ENCODE peak calls at places on chromosomes 1 and 21, in four cellular contexts. One of them, this sample, is unnamed.
A peak's percentile ranks its signal among the peaks of the same experiment; 100 is the strongest.

GRCh38 chr1:162166934-162167615 is 97.6 kb downstream of the NOS1AP start:
- DNase-seq in HCT116: no peak
- DNase-seq in lower lobe of right lung: no peak
- DNase-seq in AG04450: no peak
- DNase-seq in this sample: no peak

GRCh38 chr1:9732123-9732971 is 80.8 kb downstream of the PIK3CD start:
- DNase-seq in HCT116: no peak
- DNase-seq in lower lobe of right lung: no peak
- DNase-seq in AG04450: no peak
- DNase-seq in this sample: no peak

GRCh38 chr1:177448652-177449351 is 278.0 kb downstream of the BRINP2 start:
- DNase-seq in HCT116: no peak
- DNase-seq in lower lobe of right lung: no peak
- DNase-seq in AG04450: no peak
- DNase-seq in this sample: peak; percentile 45

GRCh38 chr1:33792651-33793050 is 71.2 kb upstream of the HMGB4 start:
- DNase-seq in HCT116: no peak
- DNase-seq in lower lobe of right lung: no peak
- DNase-seq in AG04450: no peak
- DNase-seq in this sample: no peak

GRCh38 chr21:32206631-32207030 is 72.2 kb downstream of the MIS18A start:
- DNase-seq in HCT116: no peak
- DNase-seq in lower lobe of right lung: no peak
- DNase-seq in AG04450: no peak
- DNase-seq in this sample: no peak

GRCh38 chr21:39388811-39389155 is 39.9 kb upstream of the HMGN1 start:
- DNase-seq in HCT116: no peak
- DNase-seq in lower lobe of right lung: no peak
- DNase-seq in AG04450: no peak
- DNase-seq in this sample: no peak

GRCh38 chr1:19960621-19961020 is 18.8 kb downstream of the PLA2G2A start:
- DNase-seq in HCT116: no peak
- DNase-seq in lower lobe of right lung: no peak
- DNase-seq in AG04450: no peak
- DNase-seq in this sample: no peak

GRCh38 chr1:103109291-103109920 is 1.1 kb upstream of the COL11A1 start:
- DNase-seq in HCT116: no peak
- DNase-seq in lower lobe of right lung: no peak
- DNase-seq in AG04450: no peak
- DNase-seq in this sample: no peak

GRCh38 chr1:109490029-109490933 is 3.6 kb upstream of the CYB561D1 start:
- DNase-seq in HCT116: peak; percentile 31
- DNase-seq in lower lobe of right lung: no peak
- DNase-seq in AG04450: no peak
- DNase-seq in this sample: no peak

GRCh38 chr1:8985915-8986813 is 40.1 kb downstream of the SLC2A7 start:
- DNase-seq in HCT116: peak; percentile 75
- DNase-seq in lower lobe of right lung: peak; percentile 73
- DNase-seq in AG04450: peak; percentile 81
- DNase-seq in this sample: peak; percentile 75

GRCh38 chr1:1399870-1400575 is 888 bp upstream of the CCNL2 start:
- DNase-seq in HCT116: no peak
- DNase-seq in lower lobe of right lung: no peak
- DNase-seq in AG04450: no peak
- DNase-seq in this sample: no peak

GRCh38 chr21:29164330-29164942 is 34.0 kb downstream of the MAP3K7CL start:
- DNase-seq in HCT116: peak; percentile 69
- DNase-seq in lower lobe of right lung: no peak
- DNase-seq in AG04450: no peak
- DNase-seq in this sample: no peak

GRCh38 chr1:44485933-44486475 is 80.9 kb downstream of the RNF220 start:
- DNase-seq in HCT116: no peak
- DNase-seq in lower lobe of right lung: no peak
- DNase-seq in AG04450: no peak
- DNase-seq in this sample: no peak
- H3K4me3 ChIP-seq in HCT116: no peak overlapping the region
- H3K4me3 ChIP-seq in lower lobe of right lung: no peak overlapping the region
- H3K4me3 ChIP-seq in AG04450: no peak overlapping the region
- H3K4me3 ChIP-seq in this sample: no peak overlapping the region

GRCh38 chr1:12095822-12096263 is 32.7 kb downstream of the TNFRSF8 start:
- DNase-seq in HCT116: no peak
- DNase-seq in lower lobe of right lung: no peak
- DNase-seq in AG04450: no peak
- DNase-seq in this sample: no peak
- H3K4me3 ChIP-seq in HCT116: no peak overlapping the region
- H3K4me3 ChIP-seq in lower lobe of right lung: no peak overlapping the region
- H3K4me3 ChIP-seq in AG04450: no peak overlapping the region
- H3K4me3 ChIP-seq in this sample: no peak overlapping the region

GRCh38 chr1:153356392-153357075 is 1.1 kb upstream of the S100A9 start:
- DNase-seq in HCT116: no peak
- DNase-seq in lower lobe of right lung: no peak
- DNase-seq in AG04450: no peak
- DNase-seq in this sample: no peak

GRCh38 chr1:153359241-153359640 is 1.6 kb downstream of the S100A9 start:
- DNase-seq in HCT116: no peak
- DNase-seq in lower lobe of right lung: no peak
- DNase-seq in AG04450: no peak
- DNase-seq in this sample: no peak

GRCh38 chr1:153358691-153358975 is 979 bp downstream of the S100A9 start:
- DNase-seq in HCT116: no peak
- DNase-seq in lower lobe of right lung: no peak
- DNase-seq in AG04450: no peak
- DNase-seq in this sample: no peak

GRCh38 chr1:153357076-153357852 is 390 bp upstream of the S100A9 start:
- DNase-seq in HCT116: no peak
- DNase-seq in lower lobe of right lung: peak; percentile 94
- DNase-seq in AG04450: no peak
- DNase-seq in this sample: no peak

GRCh38 chr1:153357853-153358690 is at the start of gene S100A9:
- DNase-seq in HCT116: no peak
- DNase-seq in lower lobe of right lung: no peak
- DNase-seq in AG04450: no peak
- DNase-seq in this sample: no peak
- H3K4me3 ChIP-seq in HCT116: no peak within 1 kb of the TSS
- H3K4me3 ChIP-seq in lower lobe of right lung: peak within 1 kb of the TSS; percentile 44
- H3K4me3 ChIP-seq in AG04450: no peak within 1 kb of the TSS
- H3K4me3 ChIP-seq in this sample: no peak within 1 kb of the TSS

GRCh38 chr1:25814688-25815087 is 5.1 kb upstream of the MTFR1L start:
- DNase-seq in HCT116: no peak
- DNase-seq in lower lobe of right lung: no peak
- DNase-seq in AG04450: no peak
- DNase-seq in this sample: no peak
- H3K4me3 ChIP-seq in HCT116: no peak overlapping the region
- H3K4me3 ChIP-seq in lower lobe of right lung: no peak overlapping the region
- H3K4me3 ChIP-seq in AG04450: no peak overlapping the region
- H3K4me3 ChIP-seq in this sample: no peak overlapping the region

GRCh38 chr1:155982106-155982505 is 3.8 kb upstream of the ARHGEF2 start:
- DNase-seq in HCT116: no peak
- DNase-seq in lower lobe of right lung: no peak
- DNase-seq in AG04450: no peak
- DNase-seq in this sample: no peak
- H3K4me3 ChIP-seq in HCT116: no peak overlapping the region
- H3K4me3 ChIP-seq in lower lobe of right lung: peak overlapping the region; percentile 94
- H3K4me3 ChIP-seq in AG04450: peak overlapping the region; percentile 85
- H3K4me3 ChIP-seq in this sample: peak overlapping the region; percentile 69

GRCh38 chr1:3453891-3454810 is at the start of gene ARHGEF16:
- DNase-seq in HCT116: peak; percentile 66
- DNase-seq in lower lobe of right lung: peak; percentile 92
- DNase-seq in AG04450: no peak
- DNase-seq in this sample: no peak
- H3K4me3 ChIP-seq in HCT116: peak within 1 kb of the TSS; percentile 84
- H3K4me3 ChIP-seq in lower lobe of right lung: peak within 1 kb of the TSS; percentile 68
- H3K4me3 ChIP-seq in AG04450: no peak within 1 kb of the TSS
- H3K4me3 ChIP-seq in this sample: peak within 1 kb of the TSS; percentile 27

DNA sequence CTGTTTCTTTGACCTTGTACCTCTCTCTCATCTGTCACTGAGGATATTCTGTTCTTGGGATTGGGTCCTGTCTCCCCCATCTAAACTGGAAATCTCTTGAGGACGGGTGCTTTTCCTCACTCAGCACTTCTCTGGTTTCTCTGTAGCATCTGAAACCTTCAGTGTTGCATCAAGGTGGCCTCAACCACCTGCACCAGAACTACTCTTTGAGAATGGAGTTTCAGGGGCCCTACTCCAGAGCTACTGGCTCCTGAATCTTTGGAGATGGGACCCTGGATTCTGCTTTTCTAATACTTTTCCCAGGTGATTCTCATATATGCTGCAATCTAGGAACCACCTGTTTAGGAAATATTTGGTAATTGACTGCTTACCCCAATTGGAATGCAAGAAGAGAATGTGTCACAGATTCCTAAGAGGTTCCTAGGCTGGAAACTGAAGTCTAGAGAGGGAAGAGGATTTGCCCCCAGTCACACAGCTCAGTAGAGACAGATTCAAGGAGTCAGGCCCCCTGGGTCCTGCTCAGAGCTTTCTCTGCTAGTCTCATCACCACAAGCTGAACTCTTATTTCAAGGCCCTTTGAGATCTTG is 48.8 kb downstream of the EIF2D start:
- DNase-seq in HCT116: no peak
- DNase-seq in lower lobe of right lung: no peak
- DNase-seq in AG04450: no peak
- DNase-seq in this sample: no peak
- H3K4me3 ChIP-seq in HCT116: no peak overlapping the region
- H3K4me3 ChIP-seq in lower lobe of right lung: no peak overlapping the region
- H3K4me3 ChIP-seq in AG04450: no peak overlapping the region
- H3K4me3 ChIP-seq in this sample: no peak overlapping the region

DNA sequence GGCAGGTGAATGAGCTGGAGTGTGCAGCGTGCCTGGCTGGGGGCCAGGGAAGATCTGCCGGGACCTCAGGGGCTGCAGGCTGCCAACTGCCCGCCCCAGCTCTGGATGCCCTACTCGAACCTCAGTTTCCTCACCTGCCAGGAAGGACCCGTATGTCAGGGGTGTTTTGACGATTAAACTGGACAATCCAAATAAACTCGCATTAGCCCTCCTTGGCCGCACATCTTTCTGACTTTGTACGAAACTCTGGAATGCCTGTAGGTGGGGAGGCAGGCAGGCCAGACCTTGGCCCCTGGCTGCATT is 8.3 kb upstream of the ZNF669 start:
- DNase-seq in HCT116: no peak
- DNase-seq in lower lobe of right lung: no peak
- DNase-seq in AG04450: no peak
- DNase-seq in this sample: no peak
- H3K4me3 ChIP-seq in HCT116: peak overlapping the region; percentile 44
- H3K4me3 ChIP-seq in lower lobe of right lung: peak overlapping the region; percentile 61
- H3K4me3 ChIP-seq in AG04450: peak overlapping the region; percentile 62
- H3K4me3 ChIP-seq in this sample: peak overlapping the region; percentile 62